ENCODE peak calls at places on chromosomes 1 and 21, in five cellular contexts. Z, L, O, Y and T are unnamed samples.

GRCh38 chr1:225987491-225988316 is 11.4 kb downstream of the SDE2 start:
- DNase-seq in L (peak), Y (no peak), O (peak), Z (peak), T (peak)

GRCh38 chr21:26513212-26513611 is 59.9 kb downstream of the CYYR1 start:
- DNase-seq in L (no peak), Z (no peak), O (peak), Y (no peak), T (peak)

GRCh38 chr1:61727544-61727943 is 2.6 kb upstream of the TM2D1 start:
- DNase-seq in Z (no peak), L (no peak), O (no peak), Y (no peak), T (no peak)

GRCh38 chr1:83734411-83734810 is 264.5 kb downstream of the TTLL7 start:
- DNase-seq in L (no peak), Y (no peak), Z (no peak), O (no peak), T (no peak)

GRCh38 chr1:1347663-1348419 is 1.4 kb downstream of the DVL1 start:
- DNase-seq in Z (no peak), L (no peak), Y (no peak), O (peak), T (peak)

GRCh38 chr1:214506972-214507431 is 44.4 kb downstream of the PTPN14 start:
- DNase-seq in O (peak), Z (no peak), Y (no peak), L (peak), T (no peak)

GRCh38 chr1:89198500-89199072 is at the start of gene GBP4:
- DNase-seq in Z (no peak), Y (no peak), O (peak), L (peak), T (peak)

GRCh38 chr1:58815069-58815679 is 31.3 kb upstream of the JUN start:
- DNase-seq in O (peak), Z (peak), Y (peak), L (peak), T (peak)

GRCh38 chr1:16212251-16212961 is at the start of gene ARHGEF19:
- DNase-seq in L (peak), Y (no peak), O (peak), Z (no peak), T (no peak)

GRCh38 chr1:56493826-56494225 is 85.5 kb downstream of the PLPP3 start:
- DNase-seq in Y (no peak), O (no peak), L (no peak), Z (no peak), T (no peak)

GRCh38 chr21:46295996-46296752 is 10.0 kb downstream of the YBEY start:
- DNase-seq in L (peak), Z (peak), Y (no peak), O (no peak), T (peak)

GRCh38 chr1:15007842-15008241 is 145.7 kb upstream of the TMEM51 start:
- DNase-seq in O (no peak), L (no peak), Y (no peak), Z (no peak), T (no peak)

GRCh38 chr1:41977329-41977728 is 58.6 kb upstream of the HIVEP3 start:
- DNase-seq in L (peak), Z (no peak), Y (no peak), O (no peak), T (no peak)

GRCh38 chr1:8541961-8542521 is 224.1 kb downstream of the SLC45A1 start:
- DNase-seq in L (no peak), O (no peak), Z (no peak), Y (no peak), T (peak)

GRCh38 chr21:45787371-45787770 is 143.8 kb downstream of the PCBP3 start:
- DNase-seq in Z (no peak), O (no peak), L (no peak), Y (no peak), T (no peak)

GRCh38 chr1:8174807-8175206 is 143.1 kb upstream of the SLC45A1 start:
- DNase-seq in Z (no peak), Y (no peak), L (no peak), O (peak), T (no peak)

GRCh38 chr1:109277434-109278204 is 5.3 kb downstream of the PSRC1 start:
- DNase-seq in Z (peak), Y (peak), O (peak), L (peak), T (peak)

GRCh38 chr1:155193275-155193990 is 14.3 kb downstream of the THBS3 start:
- DNase-seq in L (peak), Y (peak), O (peak), Z (peak), T (peak)

GRCh38 chr1:174642393-174642792 is 194.6 kb downstream of the GPR52 start:
- DNase-seq in L (no peak), Y (no peak), Z (no peak), O (no peak), T (no peak)

GRCh38 chr1:36481091-36481490 is 1.6 kb downstream of the CSF3R start:
- DNase-seq in Z (no peak), L (no peak), Y (no peak), O (no peak), T (no peak)

GRCh38 chr1:8664887-8665286 is 152.6 kb downstream of the RERE start:
- DNase-seq in Y (no peak), L (no peak), Z (no peak), O (no peak), T (no peak)

GRCh38 chr1:160296036-160296435 is 11.1 kb upstream of the PEX19 start:
- DNase-seq in Y (no peak), O (no peak), L (no peak), Z (no peak), T (no peak)

GRCh38 chr1:245797592-245798366 is 643.0 kb downstream of the KIF26B start:
- DNase-seq in L (peak), Y (peak), O (no peak), Z (peak), T (peak)

GRCh38 chr1:41475346-41475745 is 9.1 kb downstream of the EDN2 start:
- DNase-seq in Z (no peak), Y (no peak), L (no peak), O (no peak), T (no peak)

GRCh38 chr1:23217421-23218115 is at the start of gene HTR1D:
- DNase-seq in Y (peak), O (no peak), L (peak), Z (no peak), T (no peak)

GRCh38 chr1:42177551-42177981 is 13.0 kb upstream of the GUCA2A start:
- DNase-seq in Z (no peak), L (no peak), Y (no peak), O (peak), T (peak)

GRCh38 chr1:228964178-228964819 is 229.0 kb downstream of the RHOU start:
- DNase-seq in L (no peak), Z (no peak), O (no peak), Y (no peak), T (peak)

GRCh38 chr1:163875214-163875926 is 553.6 kb downstream of the NUF2 start:
- DNase-seq in L (no peak), O (no peak), Z (no peak), Y (no peak), T (peak)

GRCh38 chr1:21251773-21252471 is 38.3 kb downstream of the ECE1 start:
- DNase-seq in L (no peak), Y (no peak), O (peak), Z (no peak), T (peak)

GRCh38 chr1:15975358-15975804 is 520 bp downstream of the ZBTB17 start:
- DNase-seq in L (peak), Y (no peak), O (peak), Z (peak), T (peak)

GRCh38 chr1:58065520-58065919 is 481.0 kb downstream of the OMA1 start:
- DNase-seq in Z (no peak), L (peak), Y (no peak), O (no peak), T (no peak)

DNA sequence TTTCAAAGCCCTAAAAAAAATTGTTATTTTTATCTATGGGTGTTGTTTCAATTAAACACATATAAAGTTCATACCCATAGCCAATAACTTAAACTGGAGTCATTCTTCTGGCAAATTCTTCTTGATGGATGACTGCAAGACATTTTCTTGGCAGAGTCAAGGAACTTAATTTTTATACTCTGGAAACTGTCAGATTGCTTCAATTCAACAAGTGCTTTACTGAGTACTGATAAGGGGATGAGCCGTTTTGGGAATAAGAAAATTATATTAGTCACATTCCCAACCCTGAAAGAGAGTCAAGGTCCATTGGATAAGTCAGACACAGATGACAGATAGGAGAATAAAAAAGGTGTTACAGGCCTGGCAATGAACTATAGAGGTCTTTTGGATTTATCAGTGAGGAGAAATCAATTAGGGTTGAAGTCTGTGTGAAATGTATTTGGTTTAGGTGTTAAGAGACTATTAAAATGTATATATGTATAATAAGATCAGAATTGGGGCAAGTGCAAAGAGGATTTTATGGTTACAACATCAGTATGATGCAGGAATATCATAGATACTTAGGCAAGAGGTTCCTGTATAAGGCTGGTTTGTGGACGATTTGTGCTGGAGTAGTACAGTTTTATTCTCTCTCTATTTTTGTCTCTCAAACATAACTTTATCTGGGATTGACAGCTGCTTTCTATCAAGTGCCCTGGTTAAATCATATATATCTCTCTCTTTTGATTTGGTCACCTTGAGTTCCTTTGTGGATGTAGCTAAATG is 142.3 kb downstream of the CTH start:
- DNase-seq in Y (no peak), Z (no peak), L (no peak), O (no peak), T (no peak)
- H3K4me2 ChIP-seq in Y (no peak), Z (no peak), L (no peak), O (no peak), T (no peak)

DNA sequence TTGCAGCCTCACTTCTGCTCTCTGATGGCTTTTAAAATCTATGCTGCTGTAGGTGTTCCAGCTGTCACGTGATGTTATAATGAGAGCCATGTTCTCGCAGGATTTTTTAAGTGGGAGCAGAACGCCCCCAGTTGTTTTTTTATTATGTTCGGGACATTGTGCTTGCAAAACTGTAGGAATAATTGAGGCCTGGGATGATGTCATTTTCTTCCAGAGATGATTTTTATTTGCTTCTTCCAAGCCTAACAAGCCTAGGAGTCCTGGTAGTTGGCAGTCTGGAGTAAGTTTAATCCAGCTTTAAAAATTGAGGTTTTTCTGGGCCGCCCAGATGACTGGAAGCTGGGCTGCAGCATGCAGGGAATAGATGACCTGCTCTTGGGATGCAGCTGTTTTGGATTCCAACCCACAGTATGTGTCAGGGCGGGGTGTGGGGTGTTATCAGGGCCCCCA is 34.6 kb upstream of the CHIT1 start:
- DNase-seq in L (no peak), Y (no peak), O (no peak), Z (no peak), T (no peak)
- H3K4me2 ChIP-seq in L (no peak), Y (no peak), O (no peak), Z (peak), T (no peak)

GRCh38 chr1:212594640-212595039 is 13.9 kb upstream of the ATF3 start:
- DNase-seq in Y (no peak), O (no peak), L (no peak), Z (no peak), T (no peak)

GRCh38 chr1:212595229-212595628 is 13.3 kb upstream of the ATF3 start:
- DNase-seq in Z (no peak), O (no peak), Y (no peak), L (peak), T (no peak)

GRCh38 chr1:212597495-212597894 is 11.1 kb upstream of the ATF3 start:
- DNase-seq in L (no peak), Z (no peak), O (no peak), Y (no peak), T (peak)

GRCh38 chr1:212595787-212596714 is 12.5 kb upstream of the ATF3 start:
- DNase-seq in Y (no peak), L (peak), O (peak), Z (peak), T (peak)

GRCh38 chr1:212596798-212597197 is 11.8 kb upstream of the ATF3 start:
- DNase-seq in L (no peak), Y (no peak), O (no peak), Z (no peak), T (no peak)
- H3K4me2 ChIP-seq in L (no peak), Y (no peak), O (peak), Z (no peak), T (peak)

GRCh38 chr1:204992499-204992898 is 50.5 kb upstream of the CNTN2 start:
- DNase-seq in Y (no peak), O (no peak), L (no peak), Z (no peak), T (no peak)

GRCh38 chr1:204991342-204991844 is 51.6 kb upstream of the CNTN2 start:
- DNase-seq in L (peak), O (no peak), Z (no peak), Y (peak), T (no peak)

GRCh38 chr1:204990721-204991341 is 52.2 kb upstream of the CNTN2 start:
- DNase-seq in Z (no peak), O (no peak), L (no peak), Y (no peak), T (no peak)

GRCh38 chr1:204994086-204994862 is 48.7 kb upstream of the CNTN2 start:
- DNase-seq in L (no peak), Z (no peak), O (no peak), Y (no peak), T (no peak)

GRCh38 chr1:204992940-204993339 is 50.1 kb upstream of the CNTN2 start:
- DNase-seq in L (no peak), Z (no peak), O (no peak), Y (no peak), T (no peak)
- H3K4me2 ChIP-seq in L (no peak), Z (no peak), O (no peak), Y (no peak), T (no peak)